ENCODE peak calls at places on chromosome 18, in eight cellular contexts. One of them, this sample, is unnamed.

GRCh38 chr18:45621068-45621511 is 5.8 kb downstream of the SLC14A2 start:
- DNase-seq in AG09309: no peak
- DNase-seq in RKO: peak
- DNase-seq in cardiac fibroblast: peak
- DNase-seq in stimulated activated CD8-positive, alpha-beta memory T cell treated with anti-CD3 and anti-CD28 coated beads, Interleukin-15, amount 100 ng/mL, for 24 hours: peak
- DNase-seq in germinal center: peak
- DNase-seq in epithelial cell of esophagus: peak
- DNase-seq in AG08396: peak
- DNase-seq in this sample: no peak

GRCh38 chr18:5424903-5425302 is 118.9 kb downstream of the EPB41L3 start:
- DNase-seq in AG09309: no peak
- DNase-seq in stimulated activated CD8-positive, alpha-beta memory T cell treated with anti-CD3 and anti-CD28 coated beads, Interleukin-15, amount 100 ng/mL, for 24 hours: no peak
- DNase-seq in germinal center: no peak
- DNase-seq in cardiac fibroblast: peak
- DNase-seq in epithelial cell of esophagus: peak
- DNase-seq in RKO: peak
- DNase-seq in AG08396: no peak
- DNase-seq in this sample: no peak

GRCh38 chr18:36375118-36375517 is 77.6 kb downstream of the FHOD3 start:
- DNase-seq in stimulated activated CD8-positive, alpha-beta memory T cell treated with anti-CD3 and anti-CD28 coated beads, Interleukin-15, amount 100 ng/mL, for 24 hours: no peak
- DNase-seq in AG08396: no peak
- DNase-seq in cardiac fibroblast: no peak
- DNase-seq in epithelial cell of esophagus: no peak
- DNase-seq in RKO: no peak
- DNase-seq in germinal center: no peak
- DNase-seq in AG09309: no peak
- DNase-seq in this sample: no peak

GRCh38 chr18:54604211-54604610 is 13.2 kb downstream of the DYNAP start:
- DNase-seq in cardiac fibroblast: no peak
- DNase-seq in germinal center: no peak
- DNase-seq in AG08396: no peak
- DNase-seq in stimulated activated CD8-positive, alpha-beta memory T cell treated with anti-CD3 and anti-CD28 coated beads, Interleukin-15, amount 100 ng/mL, for 24 hours: no peak
- DNase-seq in epithelial cell of esophagus: no peak
- DNase-seq in AG09309: no peak
- DNase-seq in RKO: no peak
- DNase-seq in this sample: no peak

GRCh38 chr18:43312891-43313290 is 35.6 kb upstream of the SYT4 start:
- DNase-seq in stimulated activated CD8-positive, alpha-beta memory T cell treated with anti-CD3 and anti-CD28 coated beads, Interleukin-15, amount 100 ng/mL, for 24 hours: no peak
- DNase-seq in cardiac fibroblast: no peak
- DNase-seq in AG08396: no peak
- DNase-seq in AG09309: no peak
- DNase-seq in germinal center: no peak
- DNase-seq in epithelial cell of esophagus: peak
- DNase-seq in RKO: peak
- DNase-seq in this sample: no peak

GRCh38 chr18:12394428-12394827 is 13.3 kb upstream of the PRELID3A start:
- DNase-seq in AG09309: no peak
- DNase-seq in RKO: no peak
- DNase-seq in epithelial cell of esophagus: peak
- DNase-seq in AG08396: no peak
- DNase-seq in cardiac fibroblast: no peak
- DNase-seq in germinal center: no peak
- DNase-seq in stimulated activated CD8-positive, alpha-beta memory T cell treated with anti-CD3 and anti-CD28 coated beads, Interleukin-15, amount 100 ng/mL, for 24 hours: no peak
- DNase-seq in this sample: no peak

GRCh38 chr18:58593930-58594329 is 35.0 kb downstream of the ALPK2 start:
- DNase-seq in stimulated activated CD8-positive, alpha-beta memory T cell treated with anti-CD3 and anti-CD28 coated beads, Interleukin-15, amount 100 ng/mL, for 24 hours: no peak
- DNase-seq in epithelial cell of esophagus: no peak
- DNase-seq in RKO: no peak
- DNase-seq in AG09309: no peak
- DNase-seq in AG08396: no peak
- DNase-seq in cardiac fibroblast: peak
- DNase-seq in germinal center: no peak
- DNase-seq in this sample: no peak

GRCh38 chr18:71001597-71001996 is 712.8 kb downstream of the SOCS6 start:
- DNase-seq in cardiac fibroblast: no peak
- DNase-seq in germinal center: no peak
- DNase-seq in epithelial cell of esophagus: no peak
- DNase-seq in AG08396: no peak
- DNase-seq in stimulated activated CD8-positive, alpha-beta memory T cell treated with anti-CD3 and anti-CD28 coated beads, Interleukin-15, amount 100 ng/mL, for 24 hours: no peak
- DNase-seq in AG09309: no peak
- DNase-seq in RKO: peak
- DNase-seq in this sample: no peak

GRCh38 chr18:58493516-58494253 is 135.2 kb downstream of the ALPK2 start:
- DNase-seq in AG08396: peak
- DNase-seq in germinal center: peak
- DNase-seq in AG09309: peak
- DNase-seq in cardiac fibroblast: peak
- DNase-seq in epithelial cell of esophagus: peak
- DNase-seq in stimulated activated CD8-positive, alpha-beta memory T cell treated with anti-CD3 and anti-CD28 coated beads, Interleukin-15, amount 100 ng/mL, for 24 hours: peak
- DNase-seq in RKO: peak
- DNase-seq in this sample: no peak

GRCh38 chr18:48409591-48410094 is 460 bp upstream of the ZBTB7C start:
- DNase-seq in epithelial cell of esophagus: no peak
- DNase-seq in stimulated activated CD8-positive, alpha-beta memory T cell treated with anti-CD3 and anti-CD28 coated beads, Interleukin-15, amount 100 ng/mL, for 24 hours: no peak
- DNase-seq in germinal center: no peak
- DNase-seq in AG08396: peak
- DNase-seq in AG09309: no peak
- DNase-seq in RKO: no peak
- DNase-seq in cardiac fibroblast: peak
- DNase-seq in this sample: no peak

GRCh38 chr18:39806519-39806918 is 2148.5 kb upstream of the PIK3C3 start:
- DNase-seq in germinal center: no peak
- DNase-seq in AG09309: no peak
- DNase-seq in cardiac fibroblast: peak
- DNase-seq in stimulated activated CD8-positive, alpha-beta memory T cell treated with anti-CD3 and anti-CD28 coated beads, Interleukin-15, amount 100 ng/mL, for 24 hours: no peak
- DNase-seq in RKO: peak
- DNase-seq in AG08396: no peak
- DNase-seq in epithelial cell of esophagus: peak
- DNase-seq in this sample: no peak

GRCh38 chr18:49560277-49561126 is 1.4 kb upstream of the LIPG start:
- DNase-seq in epithelial cell of esophagus: peak
- DNase-seq in cardiac fibroblast: peak
- DNase-seq in AG09309: no peak
- DNase-seq in germinal center: peak
- DNase-seq in stimulated activated CD8-positive, alpha-beta memory T cell treated with anti-CD3 and anti-CD28 coated beads, Interleukin-15, amount 100 ng/mL, for 24 hours: no peak
- DNase-seq in AG08396: no peak
- DNase-seq in RKO: no peak
- DNase-seq in this sample: no peak

GRCh38 chr18:50853863-50854271 is 25.1 kb upstream of the ME2 start:
- DNase-seq in cardiac fibroblast: peak
- DNase-seq in AG09309: no peak
- DNase-seq in stimulated activated CD8-positive, alpha-beta memory T cell treated with anti-CD3 and anti-CD28 coated beads, Interleukin-15, amount 100 ng/mL, for 24 hours: no peak
- DNase-seq in germinal center: no peak
- DNase-seq in epithelial cell of esophagus: peak
- DNase-seq in RKO: peak
- DNase-seq in AG08396: no peak
- DNase-seq in this sample: no peak

GRCh38 chr18:47316924-47317323 is 65.5 kb upstream of the SKOR2 start:
- DNase-seq in stimulated activated CD8-positive, alpha-beta memory T cell treated with anti-CD3 and anti-CD28 coated beads, Interleukin-15, amount 100 ng/mL, for 24 hours: no peak
- DNase-seq in epithelial cell of esophagus: no peak
- DNase-seq in AG09309: no peak
- DNase-seq in RKO: no peak
- DNase-seq in AG08396: no peak
- DNase-seq in germinal center: no peak
- DNase-seq in cardiac fibroblast: no peak
- DNase-seq in this sample: no peak

GRCh38 chr18:45291616-45292612 is 323.4 kb upstream of the SLC14A2 start:
- DNase-seq in RKO: peak
- DNase-seq in cardiac fibroblast: peak
- DNase-seq in germinal center: no peak
- DNase-seq in AG09309: peak
- DNase-seq in stimulated activated CD8-positive, alpha-beta memory T cell treated with anti-CD3 and anti-CD28 coated beads, Interleukin-15, amount 100 ng/mL, for 24 hours: no peak
- DNase-seq in AG08396: no peak
- DNase-seq in epithelial cell of esophagus: peak
- DNase-seq in this sample: no peak